ENCODE peak calls at places on chromosomes 11 and 22, in four cellular contexts. One of them, this sample, is unnamed.
A peak's percentile ranks its signal among the peaks of the same experiment; 100 is the strongest.

GRCh38 chr11:68546555-68546954 is 86.0 kb downstream of the PPP6R3 start:
- DNase-seq in activated CD4-positive, alpha-beta T cell treated with anti-CD3 and anti-CD28 coated beads, Interleukin-2, amount 50 U/mL, for 1 hour: no peak
- DNase-seq in epithelial cell of esophagus: peak; percentile 14
- DNase-seq in GM03348: no peak
- DNase-seq in this sample: peak; percentile 11

GRCh38 chr11:16561150-16561549 is 177.3 kb upstream of the C11orf58 start:
- DNase-seq in activated CD4-positive, alpha-beta T cell treated with anti-CD3 and anti-CD28 coated beads, Interleukin-2, amount 50 U/mL, for 1 hour: no peak
- DNase-seq in epithelial cell of esophagus: no peak
- DNase-seq in GM03348: no peak
- DNase-seq in this sample: no peak

GRCh38 chr22:49756656-49757055 is 71.0 kb downstream of the BRD1 start:
- DNase-seq in activated CD4-positive, alpha-beta T cell treated with anti-CD3 and anti-CD28 coated beads, Interleukin-2, amount 50 U/mL, for 1 hour: no peak
- DNase-seq in epithelial cell of esophagus: no peak
- DNase-seq in GM03348: no peak
- DNase-seq in this sample: no peak

GRCh38 chr11:3807856-3808845 is at the start of gene PGAP2:
- DNase-seq in activated CD4-positive, alpha-beta T cell treated with anti-CD3 and anti-CD28 coated beads, Interleukin-2, amount 50 U/mL, for 1 hour: peak; percentile 52
- DNase-seq in epithelial cell of esophagus: peak; percentile 79
- DNase-seq in GM03348: peak; percentile 83
- DNase-seq in this sample: peak; percentile 69

GRCh38 chr11:67504023-67504949 is 877 bp downstream of the PITPNM1 start:
- DNase-seq in activated CD4-positive, alpha-beta T cell treated with anti-CD3 and anti-CD28 coated beads, Interleukin-2, amount 50 U/mL, for 1 hour: peak; percentile 28
- DNase-seq in epithelial cell of esophagus: peak; percentile 22
- DNase-seq in GM03348: peak; percentile 71
- DNase-seq in this sample: peak; percentile 56

GRCh38 chr11:35950082-35950481 is 6.2 kb downstream of the LDLRAD3 start:
- DNase-seq in activated CD4-positive, alpha-beta T cell treated with anti-CD3 and anti-CD28 coated beads, Interleukin-2, amount 50 U/mL, for 1 hour: no peak
- DNase-seq in epithelial cell of esophagus: peak; percentile 50
- DNase-seq in GM03348: no peak
- DNase-seq in this sample: no peak

GRCh38 chr22:32649515-32650200 is 151.8 kb upstream of the TIMP3 start:
- DNase-seq in activated CD4-positive, alpha-beta T cell treated with anti-CD3 and anti-CD28 coated beads, Interleukin-2, amount 50 U/mL, for 1 hour: no peak
- DNase-seq in epithelial cell of esophagus: no peak
- DNase-seq in GM03348: peak; percentile 83
- DNase-seq in this sample: no peak

GRCh38 chr11:106278391-106278790 is 200.9 kb downstream of the AASDHPPT start:
- DNase-seq in activated CD4-positive, alpha-beta T cell treated with anti-CD3 and anti-CD28 coated beads, Interleukin-2, amount 50 U/mL, for 1 hour: no peak
- DNase-seq in epithelial cell of esophagus: no peak
- DNase-seq in GM03348: peak; percentile 17
- DNase-seq in this sample: no peak

GRCh38 chr11:117887431-117888139 is 11.1 kb upstream of the FXYD6 start:
- DNase-seq in activated CD4-positive, alpha-beta T cell treated with anti-CD3 and anti-CD28 coated beads, Interleukin-2, amount 50 U/mL, for 1 hour: no peak
- DNase-seq in epithelial cell of esophagus: no peak
- DNase-seq in GM03348: no peak
- DNase-seq in this sample: no peak

GRCh38 chr11:43517518-43517917 is 158.8 kb downstream of the TTC17 start:
- DNase-seq in activated CD4-positive, alpha-beta T cell treated with anti-CD3 and anti-CD28 coated beads, Interleukin-2, amount 50 U/mL, for 1 hour: no peak
- DNase-seq in epithelial cell of esophagus: peak; percentile 21
- DNase-seq in GM03348: no peak
- DNase-seq in this sample: peak; percentile 3

GRCh38 chr11:94750319-94751215 is 17.6 kb upstream of the AMOTL1 start:
- DNase-seq in activated CD4-positive, alpha-beta T cell treated with anti-CD3 and anti-CD28 coated beads, Interleukin-2, amount 50 U/mL, for 1 hour: no peak
- DNase-seq in epithelial cell of esophagus: peak; percentile 80
- DNase-seq in GM03348: no peak
- DNase-seq in this sample: no peak

GRCh38 chr11:125376856-125377255 is 119.2 kb downstream of the FEZ1 start:
- DNase-seq in activated CD4-positive, alpha-beta T cell treated with anti-CD3 and anti-CD28 coated beads, Interleukin-2, amount 50 U/mL, for 1 hour: no peak
- DNase-seq in epithelial cell of esophagus: no peak
- DNase-seq in GM03348: no peak
- DNase-seq in this sample: no peak

GRCh38 chr22:46432164-46433068 is 96.9 kb downstream of the TRMU start:
- DNase-seq in activated CD4-positive, alpha-beta T cell treated with anti-CD3 and anti-CD28 coated beads, Interleukin-2, amount 50 U/mL, for 1 hour: peak; percentile 12
- DNase-seq in epithelial cell of esophagus: no peak
- DNase-seq in GM03348: no peak
- DNase-seq in this sample: no peak

GRCh38 chr22:42296381-42296853 is 26.0 kb upstream of the TCF20 start:
- DNase-seq in activated CD4-positive, alpha-beta T cell treated with anti-CD3 and anti-CD28 coated beads, Interleukin-2, amount 50 U/mL, for 1 hour: no peak
- DNase-seq in epithelial cell of esophagus: no peak
- DNase-seq in GM03348: no peak
- DNase-seq in this sample: peak; percentile 3

GRCh38 chr22:38657248-38657909 is 941 bp downstream of the CBY1 start:
- DNase-seq in activated CD4-positive, alpha-beta T cell treated with anti-CD3 and anti-CD28 coated beads, Interleukin-2, amount 50 U/mL, for 1 hour: peak; percentile 18
- DNase-seq in epithelial cell of esophagus: peak; percentile 44
- DNase-seq in GM03348: peak; percentile 24
- DNase-seq in this sample: peak; percentile 33

GRCh38 chr11:132988381-132988780 is 543.9 kb downstream of the OPCML start:
- DNase-seq in activated CD4-positive, alpha-beta T cell treated with anti-CD3 and anti-CD28 coated beads, Interleukin-2, amount 50 U/mL, for 1 hour: no peak
- DNase-seq in epithelial cell of esophagus: no peak
- DNase-seq in GM03348: no peak
- DNase-seq in this sample: no peak

GRCh38 chr11:103845331-103845730 is 191.1 kb upstream of the DDI1 start:
- DNase-seq in activated CD4-positive, alpha-beta T cell treated with anti-CD3 and anti-CD28 coated beads, Interleukin-2, amount 50 U/mL, for 1 hour: no peak
- DNase-seq in epithelial cell of esophagus: no peak
- DNase-seq in GM03348: no peak
- DNase-seq in this sample: no peak

This sample was measured in ACHN.